ENCODE peak calls at places on chromosomes 12 and 14, in four cellular contexts. I is HEK293T, V is HepG2, G is K562. F is an unnamed sample.

GRCh38 chr14:94161979-94162378 is 12.1 kb upstream of the PPP4R4 start:
- DNase-seq in G (no peak), V (no peak), I (no peak), F (no peak)

GRCh38 chr12:124174406-124174805 is 120.5 kb upstream of the RFLNA start:
- DNase-seq in V (no peak), G (no peak), I (no peak), F (no peak)

GRCh38 chr12:53955036-53955775 is 503 bp downstream of the HOXC12 start:
- DNase-seq in V (no peak), G (no peak), I (no peak), F (no peak)

GRCh38 chr14:65696801-65697200 is 284.3 kb downstream of the FUT8 start:
- DNase-seq in V (no peak), I (no peak), G (no peak), F (no peak)

GRCh38 chr12:20194171-20194570 is 174.2 kb upstream of the PDE3A start:
- DNase-seq in I (peak), V (no peak), G (no peak), F (no peak)

GRCh38 chr14:93759781-93760307 is 28.4 kb downstream of the PRIMA1 start:
- DNase-seq in G (no peak), I (no peak), V (no peak), F (no peak)

GRCh38 chr12:11628353-11628752 is 21.1 kb upstream of the ETV6 start:
- DNase-seq in I (no peak), G (no peak), V (no peak), F (no peak)

GRCh38 chr14:75803768-75804167 is 142.7 kb downstream of the TTLL5 start:
- DNase-seq in I (no peak), G (no peak), V (no peak), F (no peak)

GRCh38 chr12:52847335-52848102 is 1.3 kb downstream of the KRT78 start:
- DNase-seq in V (no peak), G (peak), I (no peak), F (no peak)

GRCh38 chr12:104340917-104341611 is 37.5 kb downstream of the EID3 start:
- DNase-seq in I (no peak), V (no peak), G (no peak), F (no peak)

GRCh38 chr14:101870273-101870939 is 94.0 kb upstream of the DYNC1H1 start:
- DNase-seq in I (no peak), V (peak), G (no peak), F (no peak)

GRCh38 chr14:71309756-71310155 is 402.5 kb downstream of the PCNX1 start:
- DNase-seq in I (no peak), V (no peak), G (no peak), F (no peak)

GRCh38 chr12:48826209-48826855 is 8.0 kb downstream of the CACNB3 start:
- DNase-seq in V (no peak), G (no peak), I (no peak), F (no peak)

GRCh38 chr14:22820731-22821130 is 5.5 kb upstream of the SLC7A7 start:
- DNase-seq in I (no peak), G (no peak), V (no peak), F (no peak)

GRCh38 chr12:69985656-69986055 is 160.6 kb downstream of the MYRFL start:
- DNase-seq in G (peak), I (peak), V (peak), F (no peak)
- TF ChIP-seq FOXK2 in G (no peak), I (no peak), V (no peak), F (no peak)

GRCh38 chr12:130633771-130634170 is 82.3 kb downstream of the RIMBP2 start:
- DNase-seq in V (no peak), G (no peak), I (no peak), F (no peak)
- TF ChIP-seq FOXK2 in V (no peak), G (no peak), I (no peak), F (no peak)

DNA sequence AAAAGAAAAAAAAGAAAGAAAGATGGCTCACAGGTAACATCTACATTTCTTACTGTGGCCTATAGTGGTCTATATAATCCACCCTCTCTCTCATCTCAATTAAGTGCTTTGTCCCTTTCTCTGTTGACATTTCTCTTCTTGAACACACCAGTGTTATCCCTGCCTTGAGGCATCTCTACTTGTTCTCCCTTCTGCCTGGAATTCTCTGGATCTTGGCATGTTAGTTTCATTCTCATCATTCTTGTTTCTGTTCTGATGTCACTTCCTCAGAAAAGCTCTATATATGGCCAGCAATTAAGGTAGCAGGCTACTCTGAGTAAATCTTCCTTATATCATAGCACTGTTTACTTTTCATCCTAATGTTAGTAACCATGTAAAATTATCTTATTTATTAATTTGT is 155.7 kb upstream of the PDZRN4 start:
- DNase-seq in I (no peak), V (no peak), G (no peak), F (no peak)
- TF ChIP-seq FOXK2 in I (no peak), V (no peak), G (no peak), F (no peak)

GRCh38 chr14:99182548-99183115 is 89.4 kb downstream of the BCL11B start:
- DNase-seq in I (no peak), V (no peak), G (no peak), F (no peak)

GRCh38 chr14:99183716-99184115 is 88.3 kb downstream of the BCL11B start:
- DNase-seq in I (no peak), V (no peak), G (no peak), F (no peak)

GRCh38 chr14:99183311-99183710 is 88.7 kb downstream of the BCL11B start:
- DNase-seq in I (no peak), G (no peak), V (no peak), F (no peak)

GRCh38 chr14:99181246-99181645 is 90.8 kb downstream of the BCL11B start:
- DNase-seq in V (no peak), G (no peak), I (no peak), F (no peak)

GRCh38 chr14:99181804-99182520 is 90.0 kb downstream of the BCL11B start:
- DNase-seq in I (no peak), V (no peak), G (no peak), F (no peak)
- TF ChIP-seq FOXK2 in I (no peak), V (no peak), G (no peak), F (no peak)

GRCh38 chr14:87638196-87638595 is 354.8 kb downstream of the GALC start:
- DNase-seq in I (no peak), G (no peak), V (no peak), F (no peak)
- TF ChIP-seq FOXK2 in I (no peak), G (no peak), V (no peak), F (no peak)

GRCh38 chr14:55416866-55417265 is 5.2 kb upstream of the ATG14 start:
- DNase-seq in V (no peak), G (peak), I (peak), F (no peak)
- TF ChIP-seq FOXK2 in V (no peak), G (no peak), I (no peak), F (no peak)

F was measured in GM12878.